ENCODE peak calls at places on chromosomes 1 and 21, in four cellular contexts. Q is aorta; D is EH; F is stimulated activated CD8-positive, alpha-beta memory T cell treated with anti-CD3 and anti-CD28 coated beads, Interleukin-15, amount 100 ng/mL, for 24 hours. T is an unnamed sample.
A peak's percentile ranks its signal among the peaks of the same experiment; 100 is the strongest.

GRCh38 chr1:201539561-201540404 is 856 bp downstream of the NAV1 start:
- DNase-seq in Q (peak; percentile 91), D (peak; percentile 86), F (no peak), T (no peak)

GRCh38 chr21:44089001-44089911 is 17.9 kb upstream of the PWP2 start:
- DNase-seq in Q (peak; percentile 71), D (no peak), F (no peak), T (peak; percentile 88)

GRCh38 chr21:31900121-31900895 is 27.5 kb downstream of the HUNK start:
- DNase-seq in Q (no peak), F (no peak), D (no peak), T (no peak)

GRCh38 chr1:183331095-183331742 is 87.0 kb downstream of the NMNAT2 start:
- DNase-seq in F (no peak), Q (no peak), D (no peak), T (no peak)

GRCh38 chr1:231497629-231498152 is 30.8 kb upstream of the TSNAX start:
- DNase-seq in Q (no peak), D (no peak), F (no peak), T (no peak)

GRCh38 chr1:237542525-237543418 is 347.9 kb downstream of the ZP4 start:
- DNase-seq in D (no peak), Q (no peak), F (no peak), T (no peak)

GRCh38 chr1:38129971-38130370 is 83.4 kb upstream of the POU3F1 start:
- DNase-seq in D (peak; percentile 48), F (no peak), Q (no peak), T (no peak)

GRCh38 chr1:246827396-246827795 is 103.2 kb downstream of the SCCPDH start:
- DNase-seq in D (peak; percentile 64), F (no peak), Q (no peak), T (no peak)

GRCh38 chr1:16168622-16169021 is 12.8 kb upstream of the EPHA2 start:
- DNase-seq in Q (no peak), D (no peak), F (no peak), T (no peak)

GRCh38 chr21:28608646-28609045 is 384.0 kb downstream of the LTN1 start:
- DNase-seq in D (peak; percentile 24), Q (no peak), F (no peak), T (no peak)

GRCh38 chr1:247387500-247387899 is 28.5 kb upstream of the NLRP3 start:
- DNase-seq in F (no peak), D (no peak), Q (no peak), T (no peak)